ENCODE peak calls at places on chromosomes 1 and 21, in seven cellular contexts. I is A549, P is HCT116, J is GM23338, U is Panc1, K is HepG2, W is HL-60. E is an unnamed sample.

GRCh38 chr1:160552425-160552824 is 26.9 kb downstream of the CD84 start:
- DNase-seq in I (no peak), P (no peak), J (no peak), U (no peak), K (no peak), W (no peak), E (no peak)

GRCh38 chr1:29569971-29570634 is 333.8 kb downstream of the PTPRU start:
- DNase-seq in I (peak; percentile 13), P (peak; percentile 98), J (no peak), U (peak; percentile 98), K (peak; percentile 43), W (no peak), E (no peak)

GRCh38 chr1:239386453-239387303 is at the start of gene CHRM3:
- DNase-seq in I (peak; percentile 55), P (no peak), J (peak; percentile 81), U (peak; percentile 33), K (no peak), W (peak; percentile 52), E (no peak)

GRCh38 chr1:46244656-46245371 is 2.7 kb upstream of the RAD54L start:
- DNase-seq in I (peak; percentile 47), P (no peak), J (peak; percentile 58), U (no peak), K (no peak), W (peak; percentile 19), E (peak; percentile 48)

GRCh38 chr1:5798151-5798730 is 194.0 kb downstream of the NPHP4 start:
- DNase-seq in I (no peak), P (no peak), J (no peak), U (no peak), K (peak; percentile 55), W (no peak), E (no peak)

GRCh38 chr1:244231193-244231571 is 180.1 kb downstream of the ZBTB18 start:
- DNase-seq in I (no peak), P (no peak), J (peak; percentile 3), U (no peak), K (no peak), W (peak; percentile 25), E (no peak)

GRCh38 chr1:248818505-248819374 is 7.0 kb downstream of the SH3BP5L start:
- DNase-seq in I (no peak), P (no peak), J (no peak), U (no peak), K (no peak), W (no peak), E (no peak)

GRCh38 chr1:232462200-232462599 is 167.7 kb downstream of the SIPA1L2 start:
- DNase-seq in I (no peak), P (no peak), J (no peak), U (no peak), K (no peak), W (no peak), E (no peak)

GRCh38 chr1:118986839-118987430 is 1.2 kb downstream of the TBX15 start:
- DNase-seq in I (no peak), P (no peak), J (peak; percentile 44), U (no peak), K (no peak), W (no peak), E (no peak)

GRCh38 chr1:204565617-204566582 is 49.7 kb downstream of the MDM4 start:
- DNase-seq in I (peak; percentile 89), P (peak; percentile 68), J (peak; percentile 88), U (peak; percentile 61), K (peak; percentile 63), W (peak; percentile 65), E (peak; percentile 90)

GRCh38 chr21:42635848-42636534 is 17.4 kb upstream of the PDE9A start:
- DNase-seq in I (no peak), P (no peak), J (no peak), U (no peak), K (no peak), W (no peak), E (no peak)

GRCh38 chr1:3068400-3069361 is at the start of gene PRDM16:
- DNase-seq in I (peak; percentile 59), P (peak; percentile 50), J (peak; percentile 78), U (no peak), K (no peak), W (peak; percentile 9), E (no peak)

GRCh38 chr1:196207624-196208204 is 400.5 kb downstream of the KCNT2 start:
- DNase-seq in I (no peak), P (no peak), J (no peak), U (no peak), K (no peak), W (no peak), E (no peak)

GRCh38 chr1:62735491-62736171 is 47.4 kb upstream of the DOCK7 start:
- DNase-seq in I (no peak), P (no peak), J (no peak), U (no peak), K (no peak), W (no peak), E (no peak)

GRCh38 chr1:2255420-2256369 is 27.6 kb downstream of the SKI start:
- DNase-seq in I (no peak), P (peak; percentile 85), J (peak; percentile 61), U (peak; percentile 82), K (peak; percentile 52), W (peak; percentile 86), E (no peak)

GRCh38 chr1:153848805-153849204 is 73.6 kb downstream of the SLC27A3 start:
- DNase-seq in I (no peak), P (no peak), J (no peak), U (no peak), K (no peak), W (no peak), E (no peak)

GRCh38 chr21:38660333-38661295 is 145.1 kb upstream of the ETS2 start:
- DNase-seq in I (no peak), P (no peak), J (peak; percentile 66), U (no peak), K (no peak), W (peak; percentile 26), E (no peak)

GRCh38 chr21:18244721-18245486 is at the start of gene CHODL:
- DNase-seq in I (no peak), P (no peak), J (peak; percentile 45), U (no peak), K (no peak), W (no peak), E (no peak)

GRCh38 chr1:209662879-209663327 is 10.7 kb upstream of the LAMB3 start:
- DNase-seq in I (no peak), P (no peak), J (no peak), U (no peak), K (no peak), W (no peak), E (no peak)

GRCh38 chr1:181099152-181100014 is 10.9 kb downstream of the IER5 start:
- DNase-seq in I (no peak), P (no peak), J (peak; percentile 41), U (no peak), K (no peak), W (no peak), E (no peak)

GRCh38 chr21:43772368-43772870 is 3.7 kb downstream of the CSTB start:
- DNase-seq in I (no peak), P (no peak), J (peak; percentile 72), U (no peak), K (no peak), W (no peak), E (no peak)

GRCh38 chr1:1954831-1955441 is 35.9 kb upstream of the TMEM52 start:
- DNase-seq in I (no peak), P (no peak), J (peak; percentile 53), U (no peak), K (no peak), W (no peak), E (peak; percentile 44)

GRCh38 chr1:58045094-58045493 is 501.4 kb downstream of the OMA1 start:
- DNase-seq in I (no peak), P (no peak), J (peak; percentile 34), U (no peak), K (no peak), W (no peak), E (no peak)

GRCh38 chr1:207676153-207676552 is 31.2 kb downstream of the CR1L start:
- DNase-seq in I (no peak), P (no peak), J (no peak), U (no peak), K (no peak), W (no peak), E (no peak)

GRCh38 chr21:28773036-28773435 is 219.6 kb downstream of the LTN1 start:
- DNase-seq in I (no peak), P (no peak), J (no peak), U (no peak), K (no peak), W (no peak), E (no peak)

GRCh38 chr1:244757091-244757939 is 78.1 kb upstream of the COX20 start:
- DNase-seq in I (no peak), P (no peak), J (no peak), U (no peak), K (no peak), W (no peak), E (no peak)

GRCh38 chr1:76690784-76691183 is 176.5 kb upstream of the ST6GALNAC5 start:
- DNase-seq in I (no peak), P (peak; percentile 22), J (no peak), U (no peak), K (no peak), W (no peak), E (no peak)

GRCh38 chr1:50110656-50111055 is 1.9 kb downstream of the ELAVL4 start:
- DNase-seq in I (no peak), P (no peak), J (peak; percentile 72), U (no peak), K (no peak), W (no peak), E (no peak)

GRCh38 chr1:186985889-186986491 is 157.2 kb downstream of the PLA2G4A start:
- DNase-seq in I (peak; percentile 33), P (peak; percentile 38), J (peak; percentile 81), U (peak; percentile 43), K (peak; percentile 45), W (peak; percentile 39), E (peak; percentile 26)
- TF ChIP-seq REST in I (no peak), P (no peak), J (no peak), U (no peak), K (no peak), W (no peak), E (no peak)

GRCh38 chr1:33387512-33388079 is 43.3 kb downstream of the PHC2 start:
- DNase-seq in I (no peak), P (no peak), J (no peak), U (no peak), K (no peak), W (no peak), E (no peak)
- TF ChIP-seq REST in I (no peak), P (no peak), J (no peak), U (no peak), K (no peak), W (no peak), E (no peak)

DNA sequence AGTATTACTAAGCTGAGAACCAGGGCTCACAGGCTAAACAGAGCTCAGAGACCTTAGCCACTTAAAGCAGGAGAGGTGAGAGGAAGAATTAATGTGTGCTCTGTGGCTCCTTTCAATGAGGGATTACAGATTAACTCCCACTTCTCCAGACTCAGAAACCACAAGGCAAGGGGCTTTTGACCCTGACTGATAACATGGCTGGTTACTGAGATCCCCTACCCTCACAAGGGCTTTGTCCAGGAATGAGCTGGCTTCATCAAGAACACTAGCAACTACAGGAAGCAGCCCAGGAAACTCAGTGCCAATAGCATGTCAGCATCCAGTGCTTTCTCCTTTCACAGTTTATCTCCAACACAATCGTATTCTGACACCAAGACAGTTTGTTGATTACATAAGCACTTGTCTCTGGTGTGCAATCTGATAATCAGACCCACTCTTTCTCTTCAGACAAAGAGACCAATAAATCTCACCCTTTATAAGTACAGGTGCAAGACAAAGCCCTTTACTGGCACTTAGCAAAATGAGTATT is 38.8 kb downstream of the ERI3 start:
- DNase-seq in I (no peak), P (no peak), J (no peak), U (no peak), K (no peak), W (no peak), E (no peak)
- TF ChIP-seq REST in I (no peak), P (no peak), J (no peak), U (no peak), K (no peak), W (no peak), E (no peak)

GRCh38 chr1:228081578-228082259 is 789 bp upstream of the ARF1 start:
- DNase-seq in I (no peak), P (no peak), J (peak; percentile 60), U (no peak), K (no peak), W (no peak), E (peak; percentile 59)
- TF ChIP-seq REST in I (no peak), P (no peak), J (no peak), U (no peak), K (no peak), W (no peak), E (no peak)

E was measured in K562.